ENCODE peak calls at places on chromosome 20, in six cellular contexts. M, E, P, G, F and J are unnamed samples.

GRCh38 chr20:61115627-61116026 is 136.4 kb upstream of the CDH4 start:
- DNase-seq in M (no peak), E (peak), P (no peak), G (no peak), F (no peak), J (no peak)

GRCh38 chr20:54458219-54458618 is 17.2 kb upstream of the DOK5 start:
- DNase-seq in M (no peak), E (no peak), P (no peak), G (no peak), F (no peak), J (no peak)

GRCh38 chr20:25088267-25088666 is 6.3 kb upstream of the VSX1 start:
- DNase-seq in M (no peak), E (no peak), P (no peak), G (no peak), F (no peak), J (no peak)

GRCh38 chr20:64102647-64103354 is 4.6 kb downstream of the NPBWR2 start:
- DNase-seq in M (no peak), E (peak), P (peak), G (no peak), F (no peak), J (no peak)

GRCh38 chr20:44218441-44218840 is 7.9 kb upstream of the OSER1 start:
- DNase-seq in M (no peak), E (no peak), P (no peak), G (no peak), F (no peak), J (no peak)

GRCh38 chr20:62837790-62838458 is 21.1 kb downstream of the COL9A3 start:
- DNase-seq in M (peak), E (no peak), P (peak), G (no peak), F (no peak), J (no peak)

GRCh38 chr20:43680976-43681375 is 14.1 kb downstream of the MYBL2 start:
- DNase-seq in M (no peak), E (peak), P (peak), G (no peak), F (no peak), J (no peak)

GRCh38 chr20:2658414-2659354 is 5.3 kb downstream of the IDH3B start:
- DNase-seq in M (no peak), E (no peak), P (peak), G (no peak), F (no peak), J (no peak)

GRCh38 chr20:47276251-47276650 is 80.2 kb downstream of the ZMYND8 start:
- DNase-seq in M (no peak), E (no peak), P (no peak), G (no peak), F (no peak), J (no peak)

GRCh38 chr20:45997187-45997586 is 11.5 kb upstream of the MMP9 start:
- DNase-seq in M (no peak), E (no peak), P (no peak), G (no peak), F (peak), J (no peak)

GRCh38 chr20:32773214-32773613 is 11.0 kb downstream of the DNMT3B start:
- DNase-seq in M (no peak), E (no peak), P (no peak), G (no peak), F (no peak), J (no peak)

GRCh38 chr20:41526327-41526726 is 91.8 kb downstream of the CHD6 start:
- DNase-seq in M (no peak), E (no peak), P (no peak), G (no peak), F (no peak), J (no peak)

GRCh38 chr20:24698706-24699206 is 229.3 kb downstream of the SYNDIG1 start:
- DNase-seq in M (no peak), E (peak), P (no peak), G (no peak), F (no peak), J (no peak)

GRCh38 chr20:3203315-3204123 is 963 bp downstream of the DDRGK1 start:
- DNase-seq in M (peak), E (peak), P (no peak), G (peak), F (peak), J (peak)

GRCh38 chr20:63624486-63624885 is 2.4 kb downstream of the GMEB2 start:
- DNase-seq in M (no peak), E (peak), P (no peak), G (peak), F (peak), J (no peak)

GRCh38 chr20:57451759-57452661 is 60.8 kb downstream of the RBM38 start:
- DNase-seq in M (no peak), E (no peak), P (peak), G (no peak), F (no peak), J (peak)

GRCh38 chr20:62885808-62886708 is 24.4 kb upstream of the TCFL5 start:
- DNase-seq in M (peak), E (peak), P (no peak), G (no peak), F (no peak), J (no peak)

GRCh38 chr20:1761116-1761515 is 103.5 kb upstream of the SIRPG start:
- DNase-seq in M (no peak), E (no peak), P (no peak), G (peak), F (peak), J (no peak)

GRCh38 chr20:57398901-57399535 is 7.8 kb downstream of the RBM38 start:
- DNase-seq in M (no peak), E (peak), P (peak), G (no peak), F (no peak), J (no peak)

GRCh38 chr20:44532248-44532980 is 10.5 kb upstream of the SERINC3 start:
- DNase-seq in M (no peak), E (peak), P (no peak), G (no peak), F (no peak), J (no peak)

GRCh38 chr20:62723768-62724420 is 15.3 kb downstream of the NTSR1 start:
- DNase-seq in M (no peak), E (no peak), P (no peak), G (no peak), F (no peak), J (no peak)

GRCh38 chr20:63036266-63036665 is 29.5 kb upstream of the BHLHE23 start:
- DNase-seq in M (no peak), E (peak), P (no peak), G (no peak), F (no peak), J (no peak)

GRCh38 chr20:9290331-9290730 is 221.4 kb downstream of the PLCB4 start:
- DNase-seq in M (no peak), E (no peak), P (no peak), G (no peak), F (no peak), J (no peak)

GRCh38 chr20:48246391-48246790 is 461.1 kb upstream of the SULF2 start:
- DNase-seq in M (no peak), E (no peak), P (no peak), G (no peak), F (no peak), J (no peak)

GRCh38 chr20:60210779-60211617 is 252.8 kb downstream of the CDH26 start:
- DNase-seq in M (peak), E (peak), P (peak), G (peak), F (peak), J (peak)

GRCh38 chr20:63483834-63484233 is 11.4 kb upstream of the KCNQ2 start:
- DNase-seq in M (peak), E (peak), P (no peak), G (no peak), F (no peak), J (no peak)

GRCh38 chr20:42204261-42204660 is 586.1 kb upstream of the CHD6 start:
- DNase-seq in M (peak), E (peak), P (peak), G (no peak), F (peak), J (no peak)

GRCh38 chr20:31678389-31679356 is 41.0 kb downstream of the COX4I2 start:
- DNase-seq in M (no peak), E (no peak), P (no peak), G (no peak), F (no peak), J (no peak)

GRCh38 chr20:40895182-40895581 is 133.4 kb upstream of the TOP1 start:
- DNase-seq in M (no peak), E (no peak), P (no peak), G (no peak), F (no peak), J (no peak)

GRCh38 chr20:58515240-58516212 is at the start of gene APCDD1L:
- DNase-seq in M (no peak), E (no peak), P (no peak), G (peak), F (no peak), J (no peak)

GRCh38 chr20:64101731-64102621 is 5.4 kb downstream of the NPBWR2 start:
- DNase-seq in M (peak), E (peak), P (peak), G (no peak), F (peak), J (peak)

GRCh38 chr20:19451591-19452295 is 239.3 kb downstream of the SLC24A3 start:
- DNase-seq in M (no peak), E (no peak), P (no peak), G (no peak), F (no peak), J (peak)

GRCh38 chr20:4068708-4069107 is 53.4 kb upstream of the RNF24 start:
- DNase-seq in M (no peak), E (no peak), P (no peak), G (no peak), F (no peak), J (no peak)

GRCh38 chr20:20665933-20666332 is 46.5 kb downstream of the RALGAPA2 start:
- DNase-seq in M (no peak), E (no peak), P (no peak), G (no peak), F (no peak), J (no peak)

GRCh38 chr20:63738687-63739128 is 868 bp upstream of the SLC2A4RG start:
- DNase-seq in M (peak), E (no peak), P (no peak), G (peak), F (no peak), J (peak)

GRCh38 chr20:35225319-35226125 is 968 bp upstream of the MMP24 start:
- DNase-seq in M (no peak), E (peak), P (no peak), G (no peak), F (no peak), J (no peak)